ENCODE peak calls at places on chromosomes 11 and 22, in ten cellular contexts. C is GM12878, Y is breast epithelium, Q is HCT116, T is spleen, M is Panc1, P is transverse colon, X is stomach, K is endothelial cell of umbilical vein, N is suprapubic skin. W is an unnamed sample.

GRCh38 chr11:24344222-24344621 is 152.6 kb upstream of the LUZP2 start:
- DNase-seq in C (no peak), Y (no peak), Q (no peak), T (no peak), M (no peak), P (no peak), X (no peak), K (no peak), N (no peak), W (no peak)

GRCh38 chr11:124482362-124483147 is 37.1 kb upstream of the OR8B8 start:
- DNase-seq in C (no peak), Y (no peak), Q (no peak), T (peak; percentile 48), M (no peak), P (no peak), X (no peak), K (peak; percentile 15), N (no peak), W (no peak)

GRCh38 chr22:18042685-18043084 is 18.3 kb upstream of the MICAL3 start:
- DNase-seq in C (no peak), Y (no peak), Q (no peak), T (no peak), M (no peak), P (no peak), X (no peak), K (no peak), N (no peak), W (no peak)

GRCh38 chr11:97471480-97471879 is 1081.7 kb downstream of the JRKL start:
- DNase-seq in C (no peak), Y (no peak), Q (no peak), T (peak; percentile 46), M (no peak), P (no peak), X (no peak), K (no peak), N (no peak), W (no peak)

GRCh38 chr11:40513281-40513680 is 946.2 kb downstream of the LRRC4C start:
- DNase-seq in C (no peak), Y (no peak), Q (no peak), T (no peak), M (no peak), P (no peak), X (no peak), K (no peak), N (no peak), W (no peak)

GRCh38 chr11:125638315-125638714 is 13.4 kb downstream of the CHEK1 start:
- DNase-seq in C (no peak), Y (no peak), Q (no peak), T (no peak), M (no peak), P (no peak), X (no peak), K (no peak), N (no peak), W (no peak)

GRCh38 chr11:62013266-62014157 is 46.1 kb upstream of the FTH1 start:
- DNase-seq in C (no peak), Y (peak; percentile 89), Q (no peak), T (peak; percentile 58), M (no peak), P (peak; percentile 30), X (no peak), K (no peak), N (peak; percentile 56), W (no peak)

GRCh38 chr22:33832558-33833151 is 87.6 kb downstream of the LARGE1 start:
- DNase-seq in C (no peak), Y (no peak), Q (no peak), T (no peak), M (no peak), P (no peak), X (peak; percentile 52), K (no peak), N (no peak), W (no peak)

GRCh38 chr22:27470169-27470772 is 331.3 kb downstream of the MN1 start:
- DNase-seq in C (no peak), Y (no peak), Q (no peak), T (no peak), M (no peak), P (no peak), X (no peak), K (no peak), N (no peak), W (no peak)

GRCh38 chr11:44622721-44623258 is 57.3 kb downstream of the CD82 start:
- DNase-seq in C (no peak), Y (peak; percentile 11), Q (no peak), T (peak; percentile 63), M (no peak), P (no peak), X (peak; percentile 10), K (no peak), N (peak; percentile 39), W (no peak)

GRCh38 chr11:115241899-115242298 is 262.3 kb downstream of the CADM1 start:
- DNase-seq in C (no peak), Y (no peak), Q (no peak), T (no peak), M (no peak), P (no peak), X (no peak), K (no peak), N (no peak), W (no peak)

GRCh38 chr11:65736810-65737209 is 16.2 kb upstream of the RNASEH2C start:
- DNase-seq in C (no peak), Y (no peak), Q (no peak), T (no peak), M (no peak), P (no peak), X (no peak), K (no peak), N (no peak), W (no peak)

GRCh38 chr22:49826603-49827306 is 918 bp downstream of the BRD1 start:
- DNase-seq in C (no peak), Y (peak; percentile 52), Q (no peak), T (peak; percentile 90), M (no peak), P (peak; percentile 47), X (peak; percentile 66), K (peak; percentile 34), N (no peak), W (no peak)

DNA sequence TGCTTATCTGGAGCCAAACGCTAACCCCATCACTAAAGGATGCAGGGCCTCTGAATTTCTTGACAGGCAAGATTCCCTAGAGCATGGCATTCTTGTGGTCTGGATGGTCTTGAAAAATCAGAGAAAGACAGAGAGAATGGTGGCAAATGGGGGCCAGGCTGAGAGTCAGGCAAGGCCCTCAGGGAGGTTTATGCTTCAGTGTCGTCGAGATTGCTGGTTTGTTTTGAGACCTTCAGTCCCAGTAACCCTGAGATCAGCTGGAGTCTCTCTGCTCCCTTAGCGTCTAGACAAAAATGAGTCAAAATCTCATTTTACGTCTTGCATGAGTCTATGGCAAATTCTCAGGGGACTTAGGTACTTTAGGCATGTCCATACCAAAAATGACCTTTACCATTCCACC is 539.4 kb downstream of the SOX6 start:
- DNase-seq in C (no peak), Y (no peak), Q (no peak), T (no peak), M (no peak), P (no peak), X (no peak), K (no peak), N (no peak), W (no peak)
- H3K27ac ChIP-seq in C (no peak overlapping the region), Y (peak overlapping the region; percentile 2), Q (no peak overlapping the region), T (no peak overlapping the region), M (no peak overlapping the region), P (peak overlapping the region; percentile 78), X (no peak overlapping the region), K (no peak overlapping the region), N (no peak overlapping the region), W (no peak overlapping the region)

GRCh38 chr11:83219095-83219494 is 25.6 kb downstream of the ANKRD42 start:
- DNase-seq in C (no peak), Y (no peak), Q (no peak), T (no peak), M (no peak), P (no peak), X (no peak), K (no peak), N (no peak), W (no peak)
- TF ChIP-seq CTCF in C (peak; percentile 25), Y (no peak), Q (no peak), T (no peak), M (peak; percentile 72), P (no peak), X (peak; percentile 12), K (no peak), N (no peak), W (no peak)

DNA sequence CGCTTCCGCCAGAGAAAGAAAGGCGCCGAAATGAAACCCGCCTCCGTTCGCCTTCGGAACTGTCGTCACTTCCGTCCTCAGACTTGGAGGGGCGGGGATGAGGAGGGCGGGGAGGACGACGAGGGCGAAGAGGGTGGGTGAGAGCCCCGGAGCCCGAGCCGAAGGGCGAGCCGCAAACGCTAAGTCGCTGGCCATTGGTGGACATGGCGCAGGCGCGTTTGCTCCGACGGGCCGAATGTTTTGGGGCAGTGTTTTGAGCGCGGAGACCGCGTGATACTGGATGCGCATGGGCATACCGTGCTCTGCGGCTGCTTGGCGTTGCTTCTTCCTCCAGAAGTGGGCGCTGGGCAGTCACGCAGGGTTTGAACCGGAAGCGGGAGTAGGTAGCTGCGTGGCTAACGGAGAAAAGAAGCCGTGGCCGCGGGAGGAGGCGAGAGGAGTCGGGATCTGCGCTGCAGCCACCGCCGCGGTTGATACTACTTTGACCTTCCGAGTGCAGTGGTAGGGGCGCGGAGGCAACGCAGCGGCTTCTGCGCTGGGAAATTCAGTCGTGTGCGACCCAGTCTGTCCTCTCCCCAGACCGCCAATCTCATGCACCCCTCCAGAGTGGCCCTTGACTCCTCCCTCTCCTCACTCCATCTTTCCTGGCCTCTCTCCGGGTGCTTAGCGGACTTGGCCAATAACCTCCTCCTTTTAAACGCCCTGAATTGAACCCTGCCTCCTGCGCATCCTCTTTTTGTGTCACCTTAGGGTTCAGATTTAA is at the start of gene ATM:
- DNase-seq in C (peak; percentile 99), Y (peak; percentile 99), Q (peak; percentile 98), T (peak; percentile 100), M (peak; percentile 99), P (peak; percentile 99), X (peak; percentile 99), K (peak; percentile 100), N (peak; percentile 99), W (peak; percentile 96)
- TF ChIP-seq POLR2AphosphoS5 in C (peak; percentile 70), Y (peak; percentile 2), Q (peak; percentile 90), T (peak; percentile 95), M (peak; percentile 83), P (no peak), X (peak; percentile 89), K (peak; percentile 90), N (no peak), W (peak; percentile 81)

DNA sequence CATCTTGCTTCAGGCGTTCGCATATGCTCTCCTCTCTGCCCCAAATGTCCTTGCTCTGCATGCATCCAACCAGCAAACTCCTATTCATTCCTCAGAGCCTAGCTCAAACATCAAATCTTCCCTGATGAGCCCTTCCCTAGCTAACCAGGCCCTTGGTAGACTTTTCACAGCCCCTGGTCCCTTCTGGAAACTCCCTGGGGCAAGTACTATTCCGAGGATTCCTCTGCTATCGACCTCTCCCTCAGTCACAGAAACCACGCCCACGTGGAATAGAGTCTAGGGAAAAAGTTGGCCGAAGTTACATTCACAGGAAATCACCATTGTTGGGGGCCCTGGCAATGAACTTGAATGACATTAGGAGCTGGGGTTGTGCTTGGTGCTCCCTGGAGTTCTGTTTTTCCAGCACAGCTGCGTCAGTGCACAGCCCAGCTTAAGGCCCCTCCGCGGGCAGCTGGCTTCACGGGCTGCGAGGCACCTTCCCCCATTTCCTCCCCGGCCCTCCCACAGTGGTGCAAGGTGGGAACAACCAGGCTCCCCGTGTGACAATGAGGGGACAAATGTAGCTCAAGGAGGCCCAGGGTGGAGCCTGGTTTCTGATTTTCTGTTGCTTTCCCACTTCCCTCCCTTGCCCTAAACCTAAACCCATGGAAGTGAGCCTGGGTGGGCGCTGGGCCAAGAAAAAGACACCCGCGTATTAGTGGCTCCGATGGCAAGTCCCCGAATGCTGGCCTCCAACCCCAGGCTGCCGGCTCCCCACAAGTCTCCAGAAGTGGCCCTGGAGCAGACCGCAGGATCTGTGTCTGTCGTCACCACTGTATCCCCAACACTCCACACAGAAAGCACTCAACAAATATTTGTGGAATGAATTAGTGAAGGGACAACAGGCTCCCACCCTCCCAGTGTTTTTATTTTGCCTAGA is 4.3 kb upstream of the ATP5MGL start:
- DNase-seq in C (no peak), Y (peak; percentile 42), Q (no peak), T (no peak), M (no peak), P (peak; percentile 51), X (peak; percentile 52), K (peak; percentile 75), N (no peak), W (no peak)
- H3K27ac ChIP-seq in C (peak overlapping the region; percentile 84), Y (peak overlapping the region; percentile 88), Q (no peak overlapping the region), T (peak overlapping the region; percentile 76), M (no peak overlapping the region), P (peak overlapping the region; percentile 90), X (peak overlapping the region; percentile 97), K (peak overlapping the region; percentile 25), N (peak overlapping the region; percentile 97), W (no peak overlapping the region)

W was measured in HL-60.